ENCODE peak calls at places on chromosomes 12 and 14, in four cellular contexts. E is brain microvascular endothelial cell, J is OCI-LY7, K is IMR-90. Z is an unnamed sample.

GRCh38 chr12:82835217-82835616 is 148.5 kb downstream of the TMTC2 start:
- DNase-seq in E (peak), J (no peak), K (peak), Z (peak)

GRCh38 chr12:79194595-79194994 is 330.0 kb downstream of the SYT1 start:
- DNase-seq in E (no peak), J (no peak), K (peak), Z (no peak)

GRCh38 chr12:5429741-5430557 is 2.0 kb upstream of the NTF3 start:
- DNase-seq in E (no peak), J (peak), K (no peak), Z (no peak)

GRCh38 chr12:10505620-10506019 is at the start of gene EIF2S3B:
- DNase-seq in E (no peak), J (no peak), K (no peak), Z (no peak)

GRCh38 chr12:22459872-22460490 is 84.4 kb downstream of the C2CD5 start:
- DNase-seq in E (peak), J (peak), K (peak), Z (peak)

GRCh38 chr12:86158956-86159355 is 97.2 kb downstream of the MGAT4C start:
- DNase-seq in E (peak), J (no peak), K (peak), Z (no peak)

GRCh38 chr12:55940065-55940732 is 9.2 kb downstream of the DGKA start:
- DNase-seq in E (peak), J (peak), K (peak), Z (peak)

GRCh38 chr12:54051916-54052744 is 1.5 kb upstream of the HOXC4 start:
- DNase-seq in E (no peak), J (no peak), K (no peak), Z (peak)

GRCh38 chr14:69852897-69853296 is 26.3 kb upstream of the SMOC1 start:
- DNase-seq in E (no peak), J (no peak), K (no peak), Z (no peak)

GRCh38 chr14:58572092-58572853 is 65.5 kb upstream of the DACT1 start:
- DNase-seq in E (peak), J (no peak), K (peak), Z (no peak)

GRCh38 chr14:94945615-94946014 is 175.7 kb upstream of the GSC start:
- DNase-seq in E (no peak), J (no peak), K (no peak), Z (no peak)

GRCh38 chr12:52452101-52452500 is at the start of gene KRT6B:
- DNase-seq in E (no peak), J (no peak), K (no peak), Z (no peak)

GRCh38 chr14:50082308-50082742 is 34.0 kb downstream of the VCPKMT start:
- DNase-seq in E (no peak), J (peak), K (no peak), Z (no peak)

GRCh38 chr14:29580763-29581162 is 346.9 kb downstream of the PRKD1 start:
- DNase-seq in E (no peak), J (no peak), K (no peak), Z (no peak)

GRCh38 chr12:110704750-110705149 is 15.8 kb upstream of the HVCN1 start:
- DNase-seq in E (no peak), J (peak), K (no peak), Z (no peak)

GRCh38 chr14:50856660-50857059 is 15.2 kb upstream of the ABHD12B start:
- DNase-seq in E (no peak), J (no peak), K (no peak), Z (no peak)

GRCh38 chr12:77002382-77002781 is 63.0 kb downstream of the E2F7 start:
- DNase-seq in E (no peak), J (no peak), K (no peak), Z (no peak)

GRCh38 chr12:52234226-52234810 is 1.3 kb downstream of the KRT7 start:
- DNase-seq in E (no peak), J (no peak), K (no peak), Z (no peak)

GRCh38 chr14:105187935-105188524 is 6.9 kb upstream of the NUDT14 start:
- DNase-seq in E (no peak), J (no peak), K (no peak), Z (no peak)
- TF ChIP-seq CTCF in E (no peak), J (peak), K (no peak), Z (no peak)

DNA sequence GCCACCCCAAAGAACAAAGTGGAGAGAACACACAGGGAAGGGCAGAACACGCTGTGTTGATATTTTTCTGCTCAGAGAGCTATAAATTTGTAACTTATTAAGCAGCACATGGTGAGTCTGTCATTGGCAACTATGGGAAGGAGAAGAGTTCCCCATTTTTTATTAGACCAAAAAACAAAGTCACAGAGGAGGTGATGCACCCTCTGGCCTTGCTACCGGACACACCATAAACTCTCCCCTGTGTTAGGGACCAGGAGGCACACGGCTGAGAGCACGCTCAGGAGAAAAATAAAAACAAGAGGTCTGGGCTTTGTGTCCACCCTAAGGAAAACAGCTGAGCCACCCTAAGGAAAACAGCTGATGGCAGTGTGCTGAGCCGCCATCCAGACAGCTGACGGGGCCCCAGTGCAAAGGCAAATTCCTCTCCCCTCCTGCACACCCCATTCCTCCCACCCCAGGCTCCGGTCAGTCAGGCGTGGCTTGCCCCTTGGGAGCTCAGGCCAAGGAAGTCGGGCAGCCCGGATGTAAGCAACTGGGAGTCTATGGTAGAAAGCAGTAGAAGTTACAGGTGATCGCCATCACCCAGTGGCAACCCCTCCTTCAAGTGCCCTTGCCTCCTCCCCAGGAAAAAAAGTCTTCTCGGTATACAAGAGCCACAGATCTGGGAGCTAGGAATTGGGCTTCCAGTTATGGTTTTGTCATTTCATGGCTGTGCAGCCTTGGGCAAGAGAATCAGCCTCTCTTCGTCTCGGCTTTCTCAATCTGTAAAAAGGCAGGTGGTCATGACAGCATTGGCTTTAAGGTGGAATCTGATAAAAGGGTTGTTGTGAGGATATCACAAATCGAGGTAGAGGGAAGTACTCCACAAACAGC is 2.4 kb downstream of the PXN start:
- DNase-seq in E (no peak), J (no peak), K (no peak), Z (no peak)
- H3K4me3 ChIP-seq in E (peak), J (no peak), K (peak), Z (peak)

DNA sequence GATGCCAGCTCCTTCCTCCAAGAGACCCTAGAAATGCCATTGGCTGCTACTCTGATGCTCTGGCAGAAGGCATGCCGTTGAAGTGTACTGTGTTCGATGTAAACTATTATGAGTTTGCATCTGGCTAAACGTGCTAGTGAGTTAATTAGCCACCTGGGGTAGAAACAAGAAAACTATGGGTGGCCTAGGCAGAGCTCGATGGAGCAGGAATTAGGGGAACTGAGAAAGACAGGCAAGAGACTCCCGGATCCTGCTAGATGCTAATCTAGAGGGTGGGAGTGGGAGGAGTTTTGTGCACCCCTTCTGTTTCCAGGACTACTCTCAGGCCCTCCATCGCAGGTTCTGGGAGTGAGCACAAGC is 32.0 kb downstream of the TMEM63C start:
- DNase-seq in E (no peak), J (no peak), K (no peak), Z (no peak)
- TF ChIP-seq CTCF in E (no peak), J (peak), K (no peak), Z (no peak)

GRCh38 chr12:13097526-13097925 is 5.9 kb downstream of the GSG1 start:
- DNase-seq in E (no peak), J (no peak), K (no peak), Z (no peak)
- H3K4me3 ChIP-seq in E (no peak), J (no peak), K (no peak), Z (peak)

GRCh38 chr14:104685998-104686610 is 3.3 kb upstream of the INF2 start:
- DNase-seq in E (no peak), J (no peak), K (no peak), Z (no peak)

GRCh38 chr14:104686624-104687517 is 2.5 kb upstream of the INF2 start:
- DNase-seq in E (no peak), J (peak), K (no peak), Z (no peak)

GRCh38 chr14:104684449-104684821 is 5.0 kb upstream of the INF2 start:
- DNase-seq in E (no peak), J (no peak), K (no peak), Z (no peak)

GRCh38 chr14:104683653-104684448 is 5.6 kb upstream of the INF2 start:
- DNase-seq in E (no peak), J (no peak), K (no peak), Z (no peak)

DNA sequence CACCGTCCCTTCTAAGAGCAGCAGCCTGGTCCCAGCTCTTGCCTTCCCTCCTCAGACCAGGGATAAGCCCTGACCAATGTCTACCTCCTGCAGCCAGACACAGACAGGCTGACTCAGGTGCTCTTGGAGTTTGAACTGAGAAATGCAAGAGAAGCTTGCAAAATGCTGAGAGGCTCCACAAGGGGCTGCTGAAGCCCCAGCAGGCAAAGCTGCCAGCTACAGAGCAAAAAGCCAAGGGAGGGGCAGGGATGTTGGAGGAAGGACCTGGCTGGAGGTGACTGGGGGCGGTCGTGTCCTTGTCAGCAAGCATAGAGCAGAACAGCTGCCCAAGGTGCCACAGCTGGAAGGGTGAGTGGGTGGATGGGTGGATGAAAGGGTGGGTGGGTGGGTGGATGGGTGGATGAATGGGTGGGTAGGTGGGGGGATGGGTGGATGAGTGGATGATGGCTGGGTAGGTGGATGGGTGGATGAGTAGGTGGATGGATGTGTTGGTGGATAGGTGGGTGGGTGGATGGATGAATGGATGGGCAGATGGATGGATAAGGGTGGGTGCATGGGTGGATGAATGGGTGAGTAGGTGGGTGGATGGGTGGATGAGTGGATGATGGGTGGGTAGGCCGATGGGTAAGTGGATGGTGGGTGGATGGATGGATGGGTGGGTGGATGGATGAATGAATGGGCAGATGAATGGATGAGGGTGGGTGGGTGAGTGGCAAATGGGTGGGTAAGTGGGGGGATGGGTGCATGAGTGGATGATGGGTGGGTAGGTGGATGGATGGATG is 4.0 kb upstream of the INF2 start:
- DNase-seq in E (no peak), J (peak), K (no peak), Z (no peak)
- TF ChIP-seq CTCF in E (peak), J (peak), K (peak), Z (no peak)

GRCh38 chr14:56127156-56127555 is 8.9 kb downstream of the PELI2 start:
- DNase-seq in E (no peak), J (no peak), K (no peak), Z (no peak)
- H3K4me3 ChIP-seq in E (no peak), J (no peak), K (no peak), Z (no peak)

Z was measured in AG09309.